ENCODE peak calls at places on chromosomes 1 and 21, in six cellular contexts. M, P, N, I, F and A are unnamed samples. For H3K4me1, the result is how much of the 10 kb centered on the place peaks cover.

GRCh38 chr1:101291562-101292035 is 54.8 kb downstream of the S1PR1 start:
- DNase-seq in M (no peak), P (no peak), N (peak), I (no peak), F (peak), A (no peak)

GRCh38 chr1:94481473-94481933 is 60.1 kb downstream of the F3 start:
- DNase-seq in M (peak), P (peak), N (peak), I (peak), F (peak), A (no peak)

GRCh38 chr1:41726899-41727748 is 191.6 kb downstream of the HIVEP3 start:
- DNase-seq in M (no peak), P (no peak), N (no peak), I (no peak), F (peak), A (peak)

GRCh38 chr1:221699582-221700519 is 42.0 kb downstream of the DUSP10 start:
- DNase-seq in M (no peak), P (no peak), N (no peak), I (no peak), F (no peak), A (no peak)

GRCh38 chr1:165543651-165544452 is at the start of gene LRRC52:
- DNase-seq in M (no peak), P (peak), N (no peak), I (no peak), F (peak), A (peak)

GRCh38 chr21:16186742-16187141 is 457.0 kb downstream of the USP25 start:
- DNase-seq in M (no peak), P (no peak), N (no peak), I (no peak), F (no peak), A (no peak)

GRCh38 chr21:44874497-44875331 is 1.2 kb upstream of the PTTG1IP start:
- DNase-seq in M (peak), P (peak), N (peak), I (no peak), F (peak), A (peak)

GRCh38 chr1:159577446-159577845 is 10.2 kb upstream of the APCS start:
- DNase-seq in M (no peak), P (no peak), N (no peak), I (no peak), F (no peak), A (no peak)

GRCh38 chr1:172477216-172477615 is 33.3 kb upstream of the PIGC start:
- DNase-seq in M (no peak), P (no peak), N (no peak), I (no peak), F (no peak), A (no peak)

GRCh38 chr1:238252033-238252802 is 361.5 kb upstream of the ZP4 start:
- DNase-seq in M (peak), P (peak), N (no peak), I (no peak), F (peak), A (peak)

GRCh38 chr1:73604739-73605138 is 593.2 kb downstream of the LRRIQ3 start:
- DNase-seq in M (peak), P (no peak), N (no peak), I (no peak), F (no peak), A (no peak)

DNA sequence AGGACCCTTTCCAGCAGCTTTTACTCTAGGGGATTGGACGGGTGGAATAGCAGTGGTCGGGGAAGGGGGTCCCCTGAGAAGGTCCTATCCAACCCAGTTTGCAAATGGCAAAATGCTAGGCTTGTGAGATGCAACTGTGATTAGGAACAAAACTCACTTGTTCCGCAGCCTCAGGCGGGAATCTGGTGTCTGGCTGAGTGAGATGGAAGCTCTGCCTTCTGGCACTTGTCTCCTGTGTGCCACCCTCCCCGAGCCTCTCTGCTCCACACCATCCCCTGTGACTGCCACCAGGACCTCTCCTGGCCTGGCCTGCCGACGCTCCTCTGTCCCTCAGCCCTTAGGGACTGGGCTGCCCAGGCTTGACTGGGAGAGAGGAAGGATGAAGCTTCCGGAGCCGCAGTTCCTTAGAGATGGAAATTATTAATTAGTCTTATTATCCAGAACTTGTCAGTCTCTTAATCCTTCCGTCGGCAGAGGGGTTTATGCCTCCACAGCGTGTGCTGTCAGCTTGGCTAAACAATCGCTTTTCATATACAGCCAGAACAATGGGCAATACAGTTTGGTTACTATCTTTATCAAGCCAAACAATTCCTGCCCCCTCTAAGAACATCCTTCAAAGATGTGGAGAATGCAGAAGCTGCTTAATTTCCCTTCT is 292.8 kb upstream of the VAMP3 start:
- DNase-seq in M (no peak), P (no peak), N (no peak), I (no peak), F (no peak), A (no peak)
- H3K4me3 ChIP-seq in M (no peak), P (no peak), N (no peak), I (no peak), F (no peak), A (no peak)

GRCh38 chr1:13500806-13501205 is 13.0 kb downstream of the LRRC38 start:
- DNase-seq in M (no peak), P (no peak), N (no peak), I (no peak), F (no peak), A (no peak)
- H3K4me1 ChIP-seq in M (under half), P (under half), N (under half), I (under half), F (under half), A (under half)

GRCh38 chr1:231064418-231064817 is 24.4 kb upstream of the FAM89A start:
- DNase-seq in M (no peak), P (no peak), N (no peak), I (no peak), F (no peak), A (no peak)
- H3K4me3 ChIP-seq in M (no peak), P (no peak), N (no peak), I (no peak), F (no peak), A (no peak)

DNA sequence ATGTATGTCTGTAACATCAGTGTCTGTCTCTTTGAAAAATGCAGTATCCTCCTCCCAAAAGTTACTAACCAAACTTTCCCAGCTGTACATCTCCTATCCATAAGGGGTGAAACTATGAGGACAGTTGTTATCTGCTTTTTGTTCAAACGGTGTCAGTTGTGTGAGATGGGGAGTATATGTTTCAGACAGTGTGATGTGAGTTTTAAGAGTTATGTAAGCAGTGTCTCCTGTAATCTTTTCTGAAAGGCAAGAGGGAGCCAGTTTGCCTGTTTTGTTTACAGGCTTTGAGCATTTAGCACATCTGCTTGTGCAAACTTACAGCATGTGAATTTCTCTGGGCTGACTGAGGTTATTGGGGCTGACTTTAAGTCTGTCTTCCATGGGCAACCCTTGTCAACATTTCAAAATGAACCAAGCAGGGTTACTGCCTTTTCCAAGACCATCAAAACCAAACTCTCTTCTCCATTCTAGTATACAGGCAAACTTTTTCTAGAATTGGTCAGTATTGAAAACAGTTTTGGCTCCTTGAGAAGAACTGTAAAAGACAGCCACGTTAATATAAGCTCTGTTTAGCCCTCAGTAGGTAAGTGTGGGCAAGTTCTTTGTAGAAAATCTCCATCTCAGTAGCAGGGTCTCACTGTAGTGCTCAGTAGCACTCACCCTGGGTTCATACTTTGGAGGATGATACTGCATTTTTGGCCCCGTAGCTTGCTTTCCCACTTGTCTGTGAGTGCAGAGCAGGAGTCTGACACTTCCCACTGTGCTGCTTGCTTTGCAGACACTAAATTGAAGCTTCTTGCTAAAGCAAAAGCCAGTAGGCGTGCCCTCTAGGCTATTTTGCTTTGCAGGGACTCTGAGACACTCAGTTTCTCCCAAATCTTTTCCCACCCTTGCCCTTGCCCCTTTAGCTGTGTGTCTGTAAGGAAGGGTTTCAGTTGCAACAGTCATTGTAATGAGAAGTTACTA is 34.5 kb upstream of the CACYBP start:
- DNase-seq in M (peak), P (no peak), N (no peak), I (no peak), F (peak), A (no peak)
- H3K4me1 ChIP-seq in M (half or more), P (under half), N (half or more), I (under half), F (under half), A (under half)

DNA sequence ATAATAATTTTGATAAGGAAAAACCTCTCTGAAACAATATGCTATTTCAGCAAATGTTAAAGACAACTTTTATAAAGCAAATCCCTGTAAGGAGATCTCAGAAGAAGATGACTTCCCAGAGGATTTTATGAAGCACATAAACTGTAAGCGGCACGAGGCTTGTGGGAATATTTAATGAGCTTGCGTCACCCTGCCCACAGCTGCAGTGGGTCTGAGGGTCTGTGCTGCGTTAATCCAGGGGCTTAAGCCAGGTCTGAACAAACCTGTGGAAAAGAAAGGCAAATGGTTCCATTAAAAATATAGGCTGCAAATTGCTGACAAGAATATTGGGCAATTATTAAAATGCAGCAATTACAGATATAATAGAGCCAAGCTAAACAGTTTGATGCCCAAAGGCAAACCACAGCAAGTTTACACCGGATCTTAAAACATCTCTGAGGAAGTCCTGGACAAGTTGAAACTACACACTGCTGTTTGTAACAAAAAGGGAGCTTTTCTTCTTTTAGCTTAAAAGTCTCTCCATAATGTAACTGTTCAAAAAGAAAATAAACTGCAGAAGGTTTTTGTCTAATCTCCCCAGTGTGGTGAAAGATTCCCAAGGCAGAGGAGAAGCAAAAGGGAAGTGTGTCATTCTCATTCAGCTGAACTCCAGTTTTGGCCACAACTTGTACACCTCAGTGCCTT is 21.8 kb downstream of the TGFBR3 start:
- DNase-seq in M (peak), P (no peak), N (no peak), I (no peak), F (no peak), A (no peak)
- H3K4me3 ChIP-seq in M (no peak), P (no peak), N (no peak), I (no peak), F (no peak), A (no peak)

GRCh38 chr1:46244656-46245371 is 2.7 kb upstream of the RAD54L start:
- DNase-seq in M (peak), P (no peak), N (no peak), I (no peak), F (peak), A (no peak)
- H3K4me1 ChIP-seq in M (under half), P (under half), N (under half), I (under half), F (under half), A (under half)

DNA sequence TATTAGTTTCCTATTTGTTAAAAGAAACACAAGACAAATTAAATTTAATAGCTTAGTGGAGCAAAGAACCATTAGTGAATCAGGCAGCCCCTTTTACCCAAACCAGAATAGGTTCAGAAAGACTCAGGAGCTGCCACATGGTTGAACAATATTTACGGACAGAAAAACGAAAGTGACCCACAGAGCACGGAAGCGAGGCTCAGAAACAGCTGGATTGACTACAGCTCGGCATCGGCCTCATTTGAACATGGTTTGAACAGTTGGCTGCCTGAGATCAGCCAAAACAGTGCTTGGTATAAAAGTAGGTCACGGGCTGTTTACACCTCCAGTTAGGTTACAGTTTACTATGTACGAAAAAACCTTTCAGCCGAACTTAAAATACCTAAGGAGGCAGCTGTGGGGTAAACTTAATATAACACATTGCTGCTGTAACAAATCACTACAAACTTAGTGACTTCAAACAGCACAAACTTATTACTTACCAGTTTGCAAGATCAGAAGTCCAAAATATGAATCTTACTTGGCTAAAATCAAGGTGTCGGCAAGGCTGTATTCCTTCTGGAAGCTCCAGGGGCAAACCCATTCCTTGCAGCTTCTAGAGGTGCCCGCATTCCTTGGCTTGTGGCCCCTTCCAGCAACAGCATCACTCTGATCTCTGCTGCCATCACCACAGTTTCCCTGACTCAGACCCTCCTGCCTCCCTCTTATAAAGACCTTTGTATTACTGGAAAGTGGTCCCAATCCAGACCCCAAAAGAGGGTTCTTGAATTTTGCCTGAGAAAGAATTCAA is 11.8 kb downstream of the PADI4 start:
- DNase-seq in M (no peak), P (no peak), N (no peak), I (no peak), F (no peak), A (no peak)
- H3K4me3 ChIP-seq in M (no peak), P (no peak), N (no peak), I (no peak), F (no peak), A (no peak)

DNA sequence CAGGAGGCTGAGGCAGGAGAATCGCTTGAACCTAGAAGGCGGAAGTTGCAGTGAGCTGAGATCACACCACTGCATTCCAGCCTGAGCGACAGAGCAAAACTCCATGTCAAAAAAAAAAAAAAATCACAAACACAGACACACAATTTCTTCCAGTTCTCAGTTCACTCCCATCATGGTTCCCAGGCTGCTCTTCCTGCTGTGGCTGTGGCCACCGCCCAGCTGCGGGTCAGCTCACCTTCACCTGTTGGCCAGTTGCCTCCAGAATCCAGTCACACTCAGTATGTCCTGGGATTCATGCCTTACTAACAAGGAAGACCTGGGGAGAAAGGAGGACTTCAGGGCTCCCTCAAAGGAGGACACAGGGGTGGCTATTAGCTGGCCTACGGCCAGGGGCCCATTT is 45.9 kb upstream of the SLC25A33 start:
- DNase-seq in M (no peak), P (no peak), N (no peak), I (no peak), F (no peak), A (no peak)
- H3K4me1 ChIP-seq in M (under half), P (under half), N (under half), I (under half), F (under half), A (under half)

DNA sequence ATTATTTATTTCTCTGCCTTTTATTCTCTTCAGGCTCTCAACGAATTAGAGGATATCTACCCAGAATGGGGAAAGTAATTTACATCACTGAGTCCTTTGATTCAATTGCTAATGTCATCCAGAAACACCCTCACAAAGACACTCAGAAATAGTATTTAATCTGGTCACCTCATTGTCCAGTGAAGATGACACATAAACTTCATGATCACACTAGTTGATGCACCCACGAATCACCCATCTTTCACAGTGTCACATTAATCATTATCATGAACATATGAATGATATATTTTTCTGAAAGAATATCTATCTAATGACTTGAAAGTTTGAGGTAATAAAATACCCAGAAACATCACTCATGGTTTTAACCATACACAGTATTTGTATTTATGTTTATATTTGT is 868.5 kb downstream of the BRINP3 start:
- DNase-seq in M (no peak), P (no peak), N (no peak), I (no peak), F (no peak), A (no peak)
- H3K4me3 ChIP-seq in M (no peak), P (no peak), N (no peak), I (no peak), F (no peak), A (no peak)